ENCODE peak calls at places on chromosomes 13 and 19, in nine cellular contexts. One of them, this sample, is unnamed.

GRCh38 chr13:34779171-34779570 is 162.9 kb upstream of the NBEA start:
- DNase-seq in activated CD4-positive, alpha-beta T cell treated with anti-CD3 and anti-CD28 coated beads for 48 hours: no peak
- DNase-seq in kidney epithelial cell: no peak
- DNase-seq in stimulated activated CD4-positive, alpha-beta T cell treated with anti-CD3 and anti-CD28 coated beads, Interleukin-2, amount 100 ng/mL, for 24 hours: no peak
- DNase-seq in fibroblast of mammary gland: no peak
- DNase-seq in memory B cell: no peak
- DNase-seq in M059J: no peak
- DNase-seq in upper lobe of right lung: no peak
- DNase-seq in stimulated activated effector memory CD8-positive, alpha-beta T cell treated with anti-CD3 and anti-CD28 coated beads, Interleukin-12 subunit alpha, Interleukin-12 subunit beta, amount 100 ng/mL, for 72 hours: no peak
- DNase-seq in this sample: no peak

GRCh38 chr13:39960206-39960605 is 304.7 kb downstream of the COG6 start:
- DNase-seq in activated CD4-positive, alpha-beta T cell treated with anti-CD3 and anti-CD28 coated beads for 48 hours: no peak
- DNase-seq in stimulated activated CD4-positive, alpha-beta T cell treated with anti-CD3 and anti-CD28 coated beads, Interleukin-2, amount 100 ng/mL, for 24 hours: no peak
- DNase-seq in stimulated activated effector memory CD8-positive, alpha-beta T cell treated with anti-CD3 and anti-CD28 coated beads, Interleukin-12 subunit alpha, Interleukin-12 subunit beta, amount 100 ng/mL, for 72 hours: no peak
- DNase-seq in fibroblast of mammary gland: no peak
- DNase-seq in upper lobe of right lung: no peak
- DNase-seq in memory B cell: no peak
- DNase-seq in M059J: no peak
- DNase-seq in kidney epithelial cell: no peak
- DNase-seq in this sample: no peak

GRCh38 chr13:114225610-114226009 is 9.1 kb upstream of the CDC16 start:
- DNase-seq in M059J: no peak
- DNase-seq in kidney epithelial cell: no peak
- DNase-seq in stimulated activated CD4-positive, alpha-beta T cell treated with anti-CD3 and anti-CD28 coated beads, Interleukin-2, amount 100 ng/mL, for 24 hours: peak
- DNase-seq in memory B cell: no peak
- DNase-seq in upper lobe of right lung: no peak
- DNase-seq in fibroblast of mammary gland: no peak
- DNase-seq in activated CD4-positive, alpha-beta T cell treated with anti-CD3 and anti-CD28 coated beads for 48 hours: peak
- DNase-seq in stimulated activated effector memory CD8-positive, alpha-beta T cell treated with anti-CD3 and anti-CD28 coated beads, Interleukin-12 subunit alpha, Interleukin-12 subunit beta, amount 100 ng/mL, for 72 hours: no peak
- DNase-seq in this sample: no peak

GRCh38 chr19:7301525-7301924 is 7.3 kb upstream of the INSR start:
- DNase-seq in upper lobe of right lung: no peak
- DNase-seq in kidney epithelial cell: no peak
- DNase-seq in stimulated activated CD4-positive, alpha-beta T cell treated with anti-CD3 and anti-CD28 coated beads, Interleukin-2, amount 100 ng/mL, for 24 hours: no peak
- DNase-seq in M059J: no peak
- DNase-seq in fibroblast of mammary gland: no peak
- DNase-seq in activated CD4-positive, alpha-beta T cell treated with anti-CD3 and anti-CD28 coated beads for 48 hours: no peak
- DNase-seq in memory B cell: no peak
- DNase-seq in stimulated activated effector memory CD8-positive, alpha-beta T cell treated with anti-CD3 and anti-CD28 coated beads, Interleukin-12 subunit alpha, Interleukin-12 subunit beta, amount 100 ng/mL, for 72 hours: no peak
- DNase-seq in this sample: no peak

GRCh38 chr19:4233282-4233853 is 4.0 kb downstream of the EBI3 start:
- DNase-seq in stimulated activated effector memory CD8-positive, alpha-beta T cell treated with anti-CD3 and anti-CD28 coated beads, Interleukin-12 subunit alpha, Interleukin-12 subunit beta, amount 100 ng/mL, for 72 hours: peak
- DNase-seq in activated CD4-positive, alpha-beta T cell treated with anti-CD3 and anti-CD28 coated beads for 48 hours: peak
- DNase-seq in upper lobe of right lung: peak
- DNase-seq in fibroblast of mammary gland: peak
- DNase-seq in kidney epithelial cell: no peak
- DNase-seq in stimulated activated CD4-positive, alpha-beta T cell treated with anti-CD3 and anti-CD28 coated beads, Interleukin-2, amount 100 ng/mL, for 24 hours: peak
- DNase-seq in M059J: peak
- DNase-seq in memory B cell: peak
- DNase-seq in this sample: peak

GRCh38 chr19:55581145-55581827 is 638 bp upstream of the ZNF579 start:
- DNase-seq in M059J: no peak
- DNase-seq in kidney epithelial cell: no peak
- DNase-seq in stimulated activated effector memory CD8-positive, alpha-beta T cell treated with anti-CD3 and anti-CD28 coated beads, Interleukin-12 subunit alpha, Interleukin-12 subunit beta, amount 100 ng/mL, for 72 hours: no peak
- DNase-seq in memory B cell: no peak
- DNase-seq in fibroblast of mammary gland: no peak
- DNase-seq in stimulated activated CD4-positive, alpha-beta T cell treated with anti-CD3 and anti-CD28 coated beads, Interleukin-2, amount 100 ng/mL, for 24 hours: peak
- DNase-seq in upper lobe of right lung: no peak
- DNase-seq in activated CD4-positive, alpha-beta T cell treated with anti-CD3 and anti-CD28 coated beads for 48 hours: peak
- DNase-seq in this sample: no peak

GRCh38 chr19:8526345-8527062 is 12.5 kb upstream of the ZNF414 start:
- DNase-seq in memory B cell: no peak
- DNase-seq in activated CD4-positive, alpha-beta T cell treated with anti-CD3 and anti-CD28 coated beads for 48 hours: no peak
- DNase-seq in fibroblast of mammary gland: peak
- DNase-seq in M059J: peak
- DNase-seq in kidney epithelial cell: peak
- DNase-seq in upper lobe of right lung: peak
- DNase-seq in stimulated activated effector memory CD8-positive, alpha-beta T cell treated with anti-CD3 and anti-CD28 coated beads, Interleukin-12 subunit alpha, Interleukin-12 subunit beta, amount 100 ng/mL, for 72 hours: no peak
- DNase-seq in stimulated activated CD4-positive, alpha-beta T cell treated with anti-CD3 and anti-CD28 coated beads, Interleukin-2, amount 100 ng/mL, for 24 hours: no peak
- DNase-seq in this sample: peak

GRCh38 chr19:5314012-5314906 is 26.4 kb downstream of the PTPRS start:
- DNase-seq in fibroblast of mammary gland: peak
- DNase-seq in upper lobe of right lung: no peak
- DNase-seq in kidney epithelial cell: no peak
- DNase-seq in memory B cell: no peak
- DNase-seq in activated CD4-positive, alpha-beta T cell treated with anti-CD3 and anti-CD28 coated beads for 48 hours: no peak
- DNase-seq in stimulated activated CD4-positive, alpha-beta T cell treated with anti-CD3 and anti-CD28 coated beads, Interleukin-2, amount 100 ng/mL, for 24 hours: no peak
- DNase-seq in stimulated activated effector memory CD8-positive, alpha-beta T cell treated with anti-CD3 and anti-CD28 coated beads, Interleukin-12 subunit alpha, Interleukin-12 subunit beta, amount 100 ng/mL, for 72 hours: no peak
- DNase-seq in M059J: peak
- DNase-seq in this sample: no peak

GRCh38 chr13:21071894-21072293 is 10.5 kb upstream of the LATS2 start:
- DNase-seq in M059J: peak
- DNase-seq in kidney epithelial cell: no peak
- DNase-seq in memory B cell: no peak
- DNase-seq in stimulated activated CD4-positive, alpha-beta T cell treated with anti-CD3 and anti-CD28 coated beads, Interleukin-2, amount 100 ng/mL, for 24 hours: no peak
- DNase-seq in fibroblast of mammary gland: no peak
- DNase-seq in stimulated activated effector memory CD8-positive, alpha-beta T cell treated with anti-CD3 and anti-CD28 coated beads, Interleukin-12 subunit alpha, Interleukin-12 subunit beta, amount 100 ng/mL, for 72 hours: no peak
- DNase-seq in activated CD4-positive, alpha-beta T cell treated with anti-CD3 and anti-CD28 coated beads for 48 hours: no peak
- DNase-seq in upper lobe of right lung: no peak
- DNase-seq in this sample: no peak

GRCh38 chr13:49869514-49869913 is 66.6 kb downstream of the SPRYD7 start:
- DNase-seq in stimulated activated CD4-positive, alpha-beta T cell treated with anti-CD3 and anti-CD28 coated beads, Interleukin-2, amount 100 ng/mL, for 24 hours: no peak
- DNase-seq in kidney epithelial cell: no peak
- DNase-seq in fibroblast of mammary gland: peak
- DNase-seq in stimulated activated effector memory CD8-positive, alpha-beta T cell treated with anti-CD3 and anti-CD28 coated beads, Interleukin-12 subunit alpha, Interleukin-12 subunit beta, amount 100 ng/mL, for 72 hours: no peak
- DNase-seq in memory B cell: no peak
- DNase-seq in M059J: no peak
- DNase-seq in activated CD4-positive, alpha-beta T cell treated with anti-CD3 and anti-CD28 coated beads for 48 hours: no peak
- DNase-seq in upper lobe of right lung: no peak
- DNase-seq in this sample: no peak

GRCh38 chr19:52473655-52474350 is 20.4 kb downstream of the ZNF578 start:
- DNase-seq in stimulated activated CD4-positive, alpha-beta T cell treated with anti-CD3 and anti-CD28 coated beads, Interleukin-2, amount 100 ng/mL, for 24 hours: no peak
- DNase-seq in fibroblast of mammary gland: peak
- DNase-seq in stimulated activated effector memory CD8-positive, alpha-beta T cell treated with anti-CD3 and anti-CD28 coated beads, Interleukin-12 subunit alpha, Interleukin-12 subunit beta, amount 100 ng/mL, for 72 hours: no peak
- DNase-seq in memory B cell: no peak
- DNase-seq in upper lobe of right lung: no peak
- DNase-seq in activated CD4-positive, alpha-beta T cell treated with anti-CD3 and anti-CD28 coated beads for 48 hours: no peak
- DNase-seq in kidney epithelial cell: no peak
- DNase-seq in M059J: no peak
- DNase-seq in this sample: no peak

GRCh38 chr19:47228937-47229673 is 1.9 kb downstream of the BBC3 start:
- DNase-seq in upper lobe of right lung: peak
- DNase-seq in stimulated activated CD4-positive, alpha-beta T cell treated with anti-CD3 and anti-CD28 coated beads, Interleukin-2, amount 100 ng/mL, for 24 hours: no peak
- DNase-seq in fibroblast of mammary gland: peak
- DNase-seq in M059J: peak
- DNase-seq in kidney epithelial cell: no peak
- DNase-seq in stimulated activated effector memory CD8-positive, alpha-beta T cell treated with anti-CD3 and anti-CD28 coated beads, Interleukin-12 subunit alpha, Interleukin-12 subunit beta, amount 100 ng/mL, for 72 hours: peak
- DNase-seq in activated CD4-positive, alpha-beta T cell treated with anti-CD3 and anti-CD28 coated beads for 48 hours: peak
- DNase-seq in memory B cell: no peak
- DNase-seq in this sample: no peak

GRCh38 chr19:1102407-1103106 is 1.2 kb upstream of the GPX4 start:
- DNase-seq in fibroblast of mammary gland: peak
- DNase-seq in upper lobe of right lung: no peak
- DNase-seq in memory B cell: no peak
- DNase-seq in M059J: peak
- DNase-seq in activated CD4-positive, alpha-beta T cell treated with anti-CD3 and anti-CD28 coated beads for 48 hours: peak
- DNase-seq in kidney epithelial cell: peak
- DNase-seq in stimulated activated CD4-positive, alpha-beta T cell treated with anti-CD3 and anti-CD28 coated beads, Interleukin-2, amount 100 ng/mL, for 24 hours: peak
- DNase-seq in stimulated activated effector memory CD8-positive, alpha-beta T cell treated with anti-CD3 and anti-CD28 coated beads, Interleukin-12 subunit alpha, Interleukin-12 subunit beta, amount 100 ng/mL, for 72 hours: peak
- DNase-seq in this sample: no peak

GRCh38 chr13:36981156-36981743 is 17.9 kb downstream of the ALG5 start:
- DNase-seq in activated CD4-positive, alpha-beta T cell treated with anti-CD3 and anti-CD28 coated beads for 48 hours: no peak
- DNase-seq in kidney epithelial cell: no peak
- DNase-seq in fibroblast of mammary gland: peak
- DNase-seq in stimulated activated effector memory CD8-positive, alpha-beta T cell treated with anti-CD3 and anti-CD28 coated beads, Interleukin-12 subunit alpha, Interleukin-12 subunit beta, amount 100 ng/mL, for 72 hours: no peak
- DNase-seq in stimulated activated CD4-positive, alpha-beta T cell treated with anti-CD3 and anti-CD28 coated beads, Interleukin-2, amount 100 ng/mL, for 24 hours: no peak
- DNase-seq in memory B cell: no peak
- DNase-seq in M059J: peak
- DNase-seq in upper lobe of right lung: no peak
- DNase-seq in this sample: no peak

GRCh38 chr19:3100747-3101730 is 6.9 kb downstream of the GNA11 start:
- DNase-seq in M059J: no peak
- DNase-seq in stimulated activated effector memory CD8-positive, alpha-beta T cell treated with anti-CD3 and anti-CD28 coated beads, Interleukin-12 subunit alpha, Interleukin-12 subunit beta, amount 100 ng/mL, for 72 hours: no peak
- DNase-seq in stimulated activated CD4-positive, alpha-beta T cell treated with anti-CD3 and anti-CD28 coated beads, Interleukin-2, amount 100 ng/mL, for 24 hours: no peak
- DNase-seq in fibroblast of mammary gland: no peak
- DNase-seq in activated CD4-positive, alpha-beta T cell treated with anti-CD3 and anti-CD28 coated beads for 48 hours: no peak
- DNase-seq in memory B cell: no peak
- DNase-seq in kidney epithelial cell: no peak
- DNase-seq in upper lobe of right lung: no peak
- DNase-seq in this sample: no peak

GRCh38 chr19:14435320-14436050 is 2.4 kb downstream of the PKN1 start:
- DNase-seq in stimulated activated CD4-positive, alpha-beta T cell treated with anti-CD3 and anti-CD28 coated beads, Interleukin-2, amount 100 ng/mL, for 24 hours: no peak
- DNase-seq in stimulated activated effector memory CD8-positive, alpha-beta T cell treated with anti-CD3 and anti-CD28 coated beads, Interleukin-12 subunit alpha, Interleukin-12 subunit beta, amount 100 ng/mL, for 72 hours: no peak
- DNase-seq in M059J: no peak
- DNase-seq in kidney epithelial cell: no peak
- DNase-seq in memory B cell: no peak
- DNase-seq in fibroblast of mammary gland: no peak
- DNase-seq in upper lobe of right lung: no peak
- DNase-seq in activated CD4-positive, alpha-beta T cell treated with anti-CD3 and anti-CD28 coated beads for 48 hours: no peak
- DNase-seq in this sample: no peak

This sample was measured in sciatic nerve.